ENCODE peak calls at places on chromosome 10, in six cellular contexts. P, G, M, Q, N and A are unnamed samples. For H3K4me1, the result is how much of the 10 kb centered on the place peaks cover.

GRCh38 chr10:122981066-122981464 is 864 bp downstream of the PSTK start:
- DNase-seq in P (peak), G (peak), M (no peak), Q (peak), N (peak), A (peak)

GRCh38 chr10:46291817-46292572 is 5.2 kb downstream of the ANTXRL start:
- DNase-seq in P (no peak), G (no peak), M (no peak), Q (no peak), N (no peak), A (no peak)

GRCh38 chr10:48257407-48257961 is 17.0 kb downstream of the FRMPD2 start:
- DNase-seq in P (no peak), G (no peak), M (no peak), Q (no peak), N (no peak), A (no peak)

GRCh38 chr10:11304906-11305585 is 287.4 kb downstream of the CELF2 start:
- DNase-seq in P (no peak), G (no peak), M (no peak), Q (no peak), N (no peak), A (no peak)

GRCh38 chr10:130400890-130401289 is 264.7 kb downstream of the GLRX3 start:
- DNase-seq in P (no peak), G (no peak), M (no peak), Q (no peak), N (no peak), A (no peak)

GRCh38 chr10:110387983-110388681 is 83.4 kb upstream of the SMNDC1 start:
- DNase-seq in P (no peak), G (no peak), M (peak), Q (no peak), N (no peak), A (no peak)

GRCh38 chr10:28375399-28376354 is 72.8 kb upstream of the MPP7 start:
- DNase-seq in P (no peak), G (no peak), M (no peak), Q (no peak), N (no peak), A (peak)

GRCh38 chr10:82821043-82821442 is 946.0 kb downstream of the NRG3 start:
- DNase-seq in P (no peak), G (no peak), M (no peak), Q (no peak), N (no peak), A (no peak)

GRCh38 chr10:87776328-87776727 is 41.7 kb downstream of the ATAD1 start:
- DNase-seq in P (no peak), G (no peak), M (no peak), Q (no peak), N (no peak), A (no peak)

GRCh38 chr10:46520941-46521340 is 35.5 kb downstream of the GPRIN2 start:
- DNase-seq in P (no peak), G (peak), M (no peak), Q (no peak), N (no peak), A (no peak)

GRCh38 chr10:118977864-118978263 is 51.6 kb upstream of the NANOS1 start:
- DNase-seq in P (no peak), G (no peak), M (no peak), Q (no peak), N (no peak), A (no peak)

GRCh38 chr10:73141603-73142002 is 26.2 kb downstream of the ECD start:
- DNase-seq in P (no peak), G (no peak), M (no peak), Q (no peak), N (no peak), A (no peak)

GRCh38 chr10:118638680-118639079 is 43.2 kb upstream of the PRLHR start:
- DNase-seq in P (no peak), G (no peak), M (no peak), Q (no peak), N (no peak), A (no peak)

GRCh38 chr10:114038819-114039218 is 4.8 kb upstream of the ADRB1 start:
- DNase-seq in P (no peak), G (no peak), M (no peak), Q (no peak), N (no peak), A (no peak)

GRCh38 chr10:1393481-1393880 is 337.3 kb downstream of the WDR37 start:
- DNase-seq in P (no peak), G (no peak), M (no peak), Q (no peak), N (no peak), A (no peak)

GRCh38 chr10:132960071-132960472 is 17.7 kb upstream of the CFAP46 start:
- DNase-seq in P (no peak), G (peak), M (no peak), Q (no peak), N (no peak), A (no peak)

GRCh38 chr10:118290471-118290995 is 51.6 kb downstream of the FAM204A start:
- DNase-seq in P (no peak), G (no peak), M (no peak), Q (no peak), N (no peak), A (no peak)

GRCh38 chr10:13924020-13924725 is 337.4 kb downstream of the PRPF18 start:
- DNase-seq in P (no peak), G (no peak), M (no peak), Q (no peak), N (no peak), A (no peak)

GRCh38 chr10:120172371-120172770 is 279.8 kb downstream of the SEC23IP start:
- DNase-seq in P (no peak), G (no peak), M (no peak), Q (no peak), N (peak), A (no peak)

GRCh38 chr10:109914966-109915365 is 8.3 kb downstream of the XPNPEP1 start:
- DNase-seq in P (peak), G (no peak), M (peak), Q (peak), N (no peak), A (peak)

GRCh38 chr10:43067391-43068135 is 9.3 kb upstream of the RET start:
- DNase-seq in P (no peak), G (no peak), M (no peak), Q (no peak), N (no peak), A (no peak)

GRCh38 chr10:43068136-43068395 is 8.8 kb upstream of the RET start:
- DNase-seq in P (no peak), G (no peak), M (no peak), Q (no peak), N (no peak), A (no peak)

GRCh38 chr10:43065761-43066160 is 11.1 kb upstream of the RET start:
- DNase-seq in P (no peak), G (no peak), M (no peak), Q (no peak), N (no peak), A (no peak)

GRCh38 chr10:43064331-43065075 is 12.4 kb upstream of the RET start:
- DNase-seq in P (no peak), G (no peak), M (no peak), Q (no peak), N (no peak), A (no peak)

DNA sequence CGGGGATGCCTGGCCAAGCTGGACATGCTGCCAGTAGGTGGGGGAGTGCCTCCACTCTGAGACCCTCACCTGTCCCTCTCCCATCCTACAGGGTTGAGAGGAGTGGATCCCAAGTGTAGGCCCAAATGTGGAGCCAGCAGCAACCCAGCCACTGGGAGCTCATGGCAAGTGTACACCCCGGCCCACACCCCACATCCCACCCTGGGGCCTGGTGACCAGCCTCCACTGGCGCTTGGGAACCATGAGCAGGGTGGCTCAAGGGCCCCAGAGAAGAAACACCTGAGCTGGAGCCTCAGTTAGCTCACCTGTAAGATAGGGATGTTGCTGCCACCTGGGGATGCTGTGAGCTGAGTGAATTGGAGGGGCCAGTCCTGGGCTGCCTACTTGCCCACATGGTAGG is 10.4 kb upstream of the RET start:
- DNase-seq in P (no peak), G (no peak), M (no peak), Q (no peak), N (no peak), A (no peak)
- H3K4me1 ChIP-seq in P (under half), G (under half), M (under half), Q (under half), N (under half), A (under half)

DNA sequence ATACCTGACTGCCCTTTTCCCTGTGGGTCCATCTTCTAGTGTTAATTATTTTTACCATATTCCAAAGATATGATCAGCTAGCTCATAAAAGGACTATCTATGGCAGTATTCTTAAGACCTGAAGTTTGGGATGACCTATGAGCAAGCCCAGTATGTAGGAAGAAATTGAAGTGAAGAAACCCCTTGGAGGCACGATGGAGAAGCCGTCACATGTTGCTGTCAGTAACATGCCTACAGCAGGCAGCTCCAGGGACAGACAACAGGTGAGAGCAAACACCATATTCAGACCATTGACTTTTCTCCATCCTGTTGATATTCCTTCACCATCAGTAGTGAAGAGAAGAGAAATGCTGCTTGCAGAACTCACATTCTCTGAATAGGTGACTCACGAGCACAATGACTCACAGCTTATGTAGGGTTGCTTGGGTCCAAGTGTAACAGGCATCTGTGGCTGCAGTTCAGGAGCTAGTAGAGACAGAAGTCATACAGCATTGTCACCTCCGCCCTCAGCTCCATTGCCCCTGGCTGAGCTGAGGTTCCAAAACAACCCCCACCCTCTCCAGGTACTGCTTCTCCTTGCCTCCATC is 8.4 kb upstream of the LYZL2 start:
- DNase-seq in P (peak), G (no peak), M (no peak), Q (peak), N (no peak), A (peak)
- TF ChIP-seq YY1 in P (no peak), G (no peak), M (no peak), Q (no peak), N (no peak), A (no peak)

GRCh38 chr10:124725171-124725631 is 19.0 kb downstream of the FAM53B start:
- DNase-seq in P (no peak), G (no peak), M (no peak), Q (no peak), N (no peak), A (no peak)

GRCh38 chr10:124725791-124726190 is 18.4 kb downstream of the FAM53B start:
- DNase-seq in P (no peak), G (no peak), M (no peak), Q (no peak), N (no peak), A (no peak)

GRCh38 chr10:124728071-124728829 is 15.9 kb downstream of the FAM53B start:
- DNase-seq in P (no peak), G (no peak), M (no peak), Q (no peak), N (no peak), A (no peak)

GRCh38 chr10:124728830-124729661 is 15.1 kb downstream of the FAM53B start:
- DNase-seq in P (no peak), G (no peak), M (no peak), Q (no peak), N (no peak), A (no peak)

GRCh38 chr10:124727389-124727960 is 16.7 kb downstream of the FAM53B start:
- DNase-seq in P (no peak), G (no peak), M (no peak), Q (no peak), N (no peak), A (no peak)
- TF ChIP-seq POLR2AphosphoS5 in P (no peak), G (no peak), M (no peak), Q (no peak), N (no peak), A (no peak)

GRCh38 chr10:22669163-22669711 is 45.1 kb downstream of the PIP4K2A start:
- DNase-seq in P (no peak), G (no peak), M (no peak), Q (peak), N (no peak), A (no peak)

GRCh38 chr10:22665329-22665728 is 49.0 kb downstream of the PIP4K2A start:
- DNase-seq in P (no peak), G (no peak), M (no peak), Q (no peak), N (no peak), A (no peak)

GRCh38 chr10:22670796-22671195 is 43.6 kb downstream of the PIP4K2A start:
- DNase-seq in P (no peak), G (no peak), M (no peak), Q (no peak), N (no peak), A (no peak)

GRCh38 chr10:22666287-22667092 is 47.9 kb downstream of the PIP4K2A start:
- DNase-seq in P (peak), G (no peak), M (no peak), Q (peak), N (no peak), A (no peak)

GRCh38 chr10:22667093-22667480 is 47.3 kb downstream of the PIP4K2A start:
- DNase-seq in P (no peak), G (no peak), M (no peak), Q (no peak), N (no peak), A (no peak)
- H3K4me1 ChIP-seq in P (half or more), G (under half), M (under half), Q (half or more), N (under half), A (under half)

GRCh38 chr10:103714232-103714891 is 141.0 kb downstream of the SH3PXD2A start:
- DNase-seq in P (peak), G (no peak), M (no peak), Q (no peak), N (no peak), A (no peak)
- TF ChIP-seq YY1 in P (no peak), G (no peak), M (no peak), Q (no peak), N (no peak), A (no peak)